ENCODE peak calls at places on chromosomes 6 and 20, in five cellular contexts. U is thyroid gland, W is HCT116, M is uterus, G is HepG2. O is an unnamed sample.

GRCh38 chr6:75693534-75693933 is 55.5 kb upstream of the MYO6 start:
- DNase-seq in W (no peak), U (no peak), M (no peak), G (peak; percentile 2), O (no peak)

GRCh38 chr20:58349586-58349985 is 39.4 kb upstream of the VAPB start:
- DNase-seq in U (no peak), G (no peak), W (no peak), M (no peak), O (no peak)

GRCh38 chr20:46814366-46815232 is 80.0 kb upstream of the EYA2 start:
- DNase-seq in M (no peak), U (no peak), G (peak; percentile 72), W (peak; percentile 62), O (no peak)

GRCh38 chr20:36181934-36182603 is 27.5 kb downstream of the EPB41L1 start:
- DNase-seq in U (no peak), W (no peak), G (peak; percentile 78), M (no peak), O (no peak)

GRCh38 chr20:62985089-62985778 is 21.5 kb downstream of the BHLHE23 start:
- DNase-seq in M (no peak), W (no peak), G (no peak), U (no peak), O (no peak)

GRCh38 chr6:73943930-73944652 is 248.1 kb downstream of the CD109 start:
- DNase-seq in U (no peak), M (no peak), W (no peak), G (no peak), O (no peak)

GRCh38 chr20:29878777-29879442 is 1378.6 kb upstream of the DEFB115 start:
- DNase-seq in U (no peak), M (no peak), G (no peak), W (no peak), O (no peak)

GRCh38 chr6:75266716-75267291 is 17.8 kb downstream of the TMEM30A start:
- DNase-seq in W (no peak), G (peak; percentile 42), U (no peak), M (no peak), O (no peak)

GRCh38 chr20:35000311-35000921 is 44.7 kb downstream of the MYH7B start:
- DNase-seq in M (no peak), W (no peak), G (no peak), U (no peak), O (no peak)

GRCh38 chr6:119036076-119036475 is 42.4 kb downstream of the FAM184A start:
- DNase-seq in U (no peak), M (no peak), G (no peak), W (no peak), O (no peak)

GRCh38 chr6:55069132-55069781 is 105.1 kb upstream of the HCRTR2 start:
- DNase-seq in W (peak; percentile 49), M (no peak), G (peak; percentile 49), U (peak; percentile 71), O (peak; percentile 56)

DNA sequence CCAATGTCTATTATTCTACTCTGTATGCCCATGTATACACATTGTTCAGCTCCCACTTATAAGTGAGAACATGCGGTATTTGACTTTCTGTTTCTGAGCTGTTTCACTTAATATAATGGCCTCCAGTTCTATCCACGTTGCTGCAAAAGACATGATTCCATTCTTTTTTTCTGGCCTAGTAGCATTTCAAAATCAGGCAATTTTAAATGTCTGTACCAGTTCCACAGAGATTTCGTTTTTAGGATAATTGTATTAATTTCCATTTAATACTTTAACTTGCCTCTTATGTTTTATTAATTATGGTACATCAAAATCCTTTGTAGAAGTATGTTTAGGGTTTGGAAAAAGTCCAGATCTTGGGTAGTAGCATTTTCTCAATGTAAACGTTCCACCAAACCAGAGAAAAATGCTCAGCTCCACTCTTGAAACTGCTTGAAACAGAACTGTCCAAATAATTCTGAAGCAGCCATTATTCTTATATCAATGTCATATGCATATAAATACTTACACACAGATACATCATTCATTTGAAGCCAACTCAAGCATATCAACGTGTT is 42.6 kb upstream of the PLEKHG1 start:
- DNase-seq in M (no peak), W (no peak), G (no peak), U (no peak), O (no peak)
- TF ChIP-seq POLR2A in M (no peak), W (no peak), G (no peak), U (no peak), O (no peak)

GRCh38 chr20:2132461-2132901 is 30.9 kb downstream of the STK35 start:
- DNase-seq in G (no peak), M (no peak), U (no peak), W (peak; percentile 19), O (no peak)

GRCh38 chr20:2136275-2136674 is 34.6 kb downstream of the STK35 start:
- DNase-seq in W (no peak), M (no peak), G (no peak), U (peak; percentile 62), O (no peak)

GRCh38 chr20:2131366-2131765 is 29.7 kb downstream of the STK35 start:
- DNase-seq in G (no peak), W (peak; percentile 6), M (no peak), U (no peak), O (no peak)

GRCh38 chr20:2135018-2135417 is 33.4 kb downstream of the STK35 start:
- DNase-seq in W (no peak), G (no peak), M (no peak), U (no peak), O (no peak)

DNA sequence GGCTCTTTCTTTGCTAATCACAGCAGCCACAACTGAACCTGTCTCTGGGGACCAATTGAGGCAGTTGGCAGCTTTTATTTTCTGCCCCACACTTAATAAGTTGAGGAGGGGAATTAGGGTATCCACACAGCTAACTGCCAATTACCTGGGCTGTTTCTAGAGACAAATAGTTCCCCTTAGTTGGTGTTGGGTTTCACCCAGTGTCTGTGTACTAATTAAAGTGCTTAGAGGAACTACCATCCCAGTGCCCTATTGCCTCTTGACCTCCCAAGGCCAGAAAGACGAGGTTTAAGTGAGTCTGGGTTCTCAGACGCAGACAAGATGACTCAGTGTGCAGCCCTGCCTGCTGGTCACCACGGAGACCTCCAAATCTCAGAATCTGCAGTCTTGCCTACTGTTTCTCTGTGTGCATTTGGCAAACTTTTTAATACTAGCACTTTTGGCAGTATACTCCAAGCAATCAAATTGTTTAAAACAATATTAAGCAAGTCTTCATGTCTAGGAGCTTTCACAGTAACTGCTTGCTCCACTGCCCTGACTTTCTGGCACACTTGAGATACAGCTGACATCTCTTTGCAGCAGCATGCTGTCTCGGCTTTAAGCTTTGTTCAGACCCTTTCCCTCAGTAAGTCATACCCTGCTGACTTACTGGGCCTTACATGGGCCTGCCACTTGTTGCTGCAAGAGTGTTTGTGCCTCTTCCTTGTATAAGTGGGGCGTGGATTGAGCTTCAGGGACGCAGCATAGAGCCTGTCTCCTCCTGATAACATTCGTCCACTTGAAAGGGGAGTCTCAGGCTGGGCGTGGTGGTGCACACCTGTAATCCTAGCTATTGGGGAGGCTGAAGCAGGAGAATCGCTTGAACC is 31.9 kb downstream of the STK35 start:
- DNase-seq in G (no peak), W (no peak), U (peak; percentile 38), M (no peak), O (peak; percentile 44)
- H3K4me1 ChIP-seq in G (peaks cover 18% of the 10 kb centered on the region), W (peaks cover 23% of the 10 kb centered on the region), U (peaks cover 64% of the 10 kb centered on the region), M (peaks cover 1% of the 10 kb centered on the region), O (no peaks in the 10 kb centered on the region)

GRCh38 chr20:5569021-5569420 is 181.2 kb upstream of the SHLD1 start:
- DNase-seq in W (peak; percentile 28), M (peak; percentile 32), G (peak; percentile 71), U (peak; percentile 13), O (peak; percentile 44)
- TF ChIP-seq CTCF in W (peak; percentile 31), M (peak; percentile 55), G (peak; percentile 73), U (peak; percentile 61), O (peak; percentile 53)

GRCh38 chr6:87155272-87155919 is at the start of gene ZNF292:
- DNase-seq in M (peak; percentile 97), G (peak; percentile 93), W (peak; percentile 94), U (peak; percentile 97), O (peak; percentile 94)

GRCh38 chr6:87151471-87151785 is 3.9 kb upstream of the ZNF292 start:
- DNase-seq in G (no peak), M (no peak), U (no peak), W (no peak), O (no peak)

GRCh38 chr6:87154641-87155271 is 609 bp upstream of the ZNF292 start:
- DNase-seq in W (no peak), M (no peak), U (no peak), G (no peak), O (no peak)

GRCh38 chr6:87152528-87152950 is 2.8 kb upstream of the ZNF292 start:
- DNase-seq in W (no peak), M (no peak), U (no peak), G (no peak), O (no peak)

GRCh38 chr6:87151786-87152527 is 3.4 kb upstream of the ZNF292 start:
- DNase-seq in G (no peak), M (peak; percentile 62), U (peak; percentile 58), W (no peak), O (peak; percentile 67)
- TF ChIP-seq POLR2A in G (no peak), M (peak; percentile 36), U (no peak), W (no peak), O (peak; percentile 67)

DNA sequence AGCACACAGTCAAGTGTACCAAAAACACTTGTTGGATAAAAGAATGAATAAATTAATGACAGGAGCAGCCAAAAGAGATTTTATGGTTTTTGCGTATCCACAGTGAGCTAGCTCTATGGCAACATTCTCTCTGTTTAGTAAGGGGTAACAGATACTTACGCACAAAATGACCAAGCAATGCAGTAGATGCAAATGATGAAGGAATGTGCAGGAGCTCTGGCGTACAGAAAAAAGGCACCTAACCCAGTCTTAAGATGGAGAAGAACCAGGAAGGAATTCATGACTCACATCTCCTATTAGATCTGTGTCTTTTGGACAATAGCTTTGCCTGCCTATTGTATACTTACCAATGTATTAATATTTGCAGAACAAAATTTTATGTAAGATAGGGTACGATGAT is 191.9 kb upstream of the PREP start:
- DNase-seq in M (no peak), U (no peak), W (no peak), G (no peak), O (no peak)
- H3K4me1 ChIP-seq in M (peaks cover 7% of the 10 kb centered on the region), U (peaks cover 11% of the 10 kb centered on the region), W (peaks cover 4% of the 10 kb centered on the region), G (no peaks in the 10 kb centered on the region), O (no peaks in the 10 kb centered on the region)

GRCh38 chr6:105430685-105431084 is 27.8 kb upstream of the PREP start:
- DNase-seq in M (no peak), W (no peak), G (no peak), U (no peak), O (no peak)

GRCh38 chr6:105437236-105437635 is 34.4 kb upstream of the PREP start:
- DNase-seq in G (no peak), W (no peak), M (no peak), U (no peak), O (no peak)

GRCh38 chr6:105432797-105433196 is 29.9 kb upstream of the PREP start:
- DNase-seq in G (peak; percentile 10), W (peak; percentile 34), U (no peak), M (no peak), O (no peak)

GRCh38 chr6:105431226-105431625 is 28.3 kb upstream of the PREP start:
- DNase-seq in U (no peak), M (no peak), W (peak; percentile 51), G (peak; percentile 40), O (no peak)

DNA sequence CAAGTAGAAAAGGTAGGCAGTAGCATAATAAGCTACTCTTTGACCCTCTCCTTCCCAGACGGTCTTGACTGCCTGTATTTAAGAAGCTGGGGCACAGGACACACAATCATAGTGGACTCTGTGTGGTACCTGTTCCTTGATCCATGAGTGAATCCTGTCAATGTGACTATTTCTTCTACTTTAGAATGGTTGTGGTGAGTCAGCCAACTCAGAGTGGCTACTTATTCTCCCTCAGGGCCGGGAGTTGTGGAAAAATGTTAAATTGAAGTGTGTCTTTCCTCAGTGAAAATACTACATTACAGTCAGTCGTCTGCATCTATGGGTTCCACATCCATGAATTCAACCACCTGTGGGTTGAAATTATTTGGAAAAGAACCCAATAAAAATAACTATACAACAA is 30.8 kb upstream of the PREP start:
- DNase-seq in U (no peak), W (no peak), G (no peak), M (no peak), O (no peak)
- TF ChIP-seq CTCF in U (no peak), W (no peak), G (no peak), M (no peak), O (no peak)